ENCODE peak calls at places on chromosomes 3 and 15, in five cellular contexts. S, U, R, N and T are unnamed samples.

GRCh38 chr3:85081191-85081895 is 122.6 kb downstream of the CADM2 start:
- DNase-seq in N (no peak), R (no peak), S (no peak), U (no peak), T (no peak)

GRCh38 chr15:74156678-74157411 is 16.7 kb upstream of the ISLR start:
- DNase-seq in N (peak), S (peak), R (no peak), U (no peak), T (no peak)

GRCh38 chr3:55409802-55410201 is 77.3 kb downstream of the WNT5A start:
- DNase-seq in N (no peak), U (no peak), R (no peak), S (no peak), T (no peak)

GRCh38 chr3:11570251-11570650 is 73.5 kb downstream of the VGLL4 start:
- DNase-seq in S (no peak), R (no peak), U (no peak), N (peak), T (no peak)

GRCh38 chr3:179526989-179527391 is 35.7 kb upstream of the ACTL6A start:
- DNase-seq in U (peak), N (peak), S (no peak), R (peak), T (peak)

GRCh38 chr15:76163429-76164020 is 103.7 kb downstream of the TMEM266 start:
- DNase-seq in R (peak), N (peak), U (peak), S (no peak), T (peak)

GRCh38 chr3:185555101-185555501 is 2.7 kb upstream of the LIPH start:
- DNase-seq in S (no peak), N (no peak), R (no peak), U (no peak), T (no peak)

GRCh38 chr15:60390931-60391501 is 6.8 kb downstream of the ANXA2 start:
- DNase-seq in N (peak), R (peak), U (peak), S (no peak), T (no peak)

GRCh38 chr3:39383913-39384664 is 919 bp downstream of the SLC25A38 start:
- DNase-seq in R (peak), S (peak), N (peak), U (peak), T (peak)

GRCh38 chr15:45377630-45378148 is 655 bp downstream of the GATM start:
- DNase-seq in U (no peak), N (no peak), R (peak), S (no peak), T (no peak)

GRCh38 chr3:183664913-183665381 is 29.5 kb downstream of the KLHL24 start:
- DNase-seq in R (no peak), S (no peak), U (peak), N (peak), T (peak)

GRCh38 chr3:54712539-54712938 is 215.3 kb downstream of the LRTM1 start:
- DNase-seq in N (peak), S (no peak), U (no peak), R (no peak), T (no peak)

GRCh38 chr3:182122779-182123178 is 411.1 kb downstream of the SOX2 start:
- DNase-seq in N (no peak), R (no peak), U (no peak), S (no peak), T (no peak)

GRCh38 chr3:101809178-101810022 is 30.4 kb downstream of the NXPE3 start:
- DNase-seq in S (peak), N (peak), U (peak), R (no peak), T (no peak)

GRCh38 chr3:52890735-52891134 is 6.6 kb downstream of the STIMATE start:
- DNase-seq in R (no peak), N (no peak), S (no peak), U (peak), T (no peak)

GRCh38 chr3:126107960-126108688 is 24.2 kb upstream of the SLC41A3 start:
- DNase-seq in N (no peak), U (no peak), R (no peak), S (no peak), T (no peak)

GRCh38 chr3:106172780-106173179 is 304.0 kb upstream of the CBLB start:
- DNase-seq in U (no peak), R (no peak), N (no peak), S (no peak), T (no peak)

GRCh38 chr15:74365619-74366445 is 1.6 kb downstream of the CYP11A1 start:
- DNase-seq in U (no peak), S (no peak), R (peak), N (peak), T (no peak)

GRCh38 chr3:178405456-178405970 is 130.7 kb upstream of the KCNMB2 start:
- DNase-seq in U (no peak), N (peak), S (no peak), R (no peak), T (peak)

GRCh38 chr3:190617185-190617584 is 103.3 kb downstream of the IL1RAP start:
- DNase-seq in N (no peak), U (no peak), R (no peak), S (peak), T (no peak)

GRCh38 chr3:52198643-52199608 is 966 bp downstream of the ALAS1 start:
- DNase-seq in R (no peak), U (no peak), S (no peak), N (no peak), T (no peak)

GRCh38 chr3:105527949-105528348 is 161.2 kb downstream of the ALCAM start:
- DNase-seq in U (peak), R (no peak), N (no peak), S (no peak), T (no peak)

GRCh38 chr15:43529587-43530345 is 12.4 kb downstream of the MAP1A start:
- DNase-seq in S (no peak), U (no peak), N (no peak), R (no peak), T (no peak)

GRCh38 chr3:31505353-31506048 is 27.2 kb upstream of the STT3B start:
- DNase-seq in R (no peak), S (no peak), N (no peak), U (no peak), T (no peak)